ENCODE peak calls at places on chromosomes 3 and 15, in seven cellular contexts. One of them, this sample, is unnamed.

GRCh38 chr3:111210003-111210699 is 138.5 kb downstream of the NECTIN3 start:
- DNase-seq in AG04450: no peak
- DNase-seq in thoracic aorta: no peak
- DNase-seq in psoas muscle: no peak
- DNase-seq in effector memory CD4-positive, alpha-beta T cell: no peak
- DNase-seq in CD8-positive, alpha-beta T cell: no peak
- DNase-seq in body of pancreas: no peak
- DNase-seq in this sample: no peak

GRCh38 chr3:46944191-46944590 is 32.4 kb downstream of the CCDC12 start:
- DNase-seq in AG04450: no peak
- DNase-seq in body of pancreas: peak
- DNase-seq in psoas muscle: no peak
- DNase-seq in CD8-positive, alpha-beta T cell: no peak
- DNase-seq in thoracic aorta: no peak
- DNase-seq in effector memory CD4-positive, alpha-beta T cell: no peak
- DNase-seq in this sample: no peak

GRCh38 chr3:197746801-197747237 is 2.9 kb upstream of the FYTTD1 start:
- DNase-seq in effector memory CD4-positive, alpha-beta T cell: no peak
- DNase-seq in AG04450: no peak
- DNase-seq in CD8-positive, alpha-beta T cell: no peak
- DNase-seq in thoracic aorta: no peak
- DNase-seq in body of pancreas: peak
- DNase-seq in psoas muscle: no peak
- DNase-seq in this sample: no peak

GRCh38 chr15:22980189-22981136 is at the start of gene CYFIP1:
- DNase-seq in body of pancreas: peak
- DNase-seq in psoas muscle: peak
- DNase-seq in effector memory CD4-positive, alpha-beta T cell: no peak
- DNase-seq in CD8-positive, alpha-beta T cell: no peak
- DNase-seq in thoracic aorta: peak
- DNase-seq in AG04450: peak
- DNase-seq in this sample: peak

GRCh38 chr15:28886431-28887343 is 913 bp downstream of the APBA2 start:
- DNase-seq in effector memory CD4-positive, alpha-beta T cell: no peak
- DNase-seq in psoas muscle: no peak
- DNase-seq in CD8-positive, alpha-beta T cell: no peak
- DNase-seq in AG04450: no peak
- DNase-seq in thoracic aorta: no peak
- DNase-seq in body of pancreas: no peak
- DNase-seq in this sample: no peak

GRCh38 chr3:155069729-155070128 is 10.4 kb upstream of the MME start:
- DNase-seq in thoracic aorta: no peak
- DNase-seq in psoas muscle: no peak
- DNase-seq in effector memory CD4-positive, alpha-beta T cell: no peak
- DNase-seq in CD8-positive, alpha-beta T cell: no peak
- DNase-seq in body of pancreas: no peak
- DNase-seq in AG04450: no peak
- DNase-seq in this sample: no peak

GRCh38 chr3:26279091-26279490 is 343.5 kb upstream of the LRRC3B start:
- DNase-seq in CD8-positive, alpha-beta T cell: no peak
- DNase-seq in body of pancreas: no peak
- DNase-seq in thoracic aorta: no peak
- DNase-seq in effector memory CD4-positive, alpha-beta T cell: no peak
- DNase-seq in AG04450: no peak
- DNase-seq in psoas muscle: no peak
- DNase-seq in this sample: no peak

GRCh38 chr3:184099806-184100686 is 3.2 kb downstream of the HTR3E start:
- DNase-seq in body of pancreas: no peak
- DNase-seq in effector memory CD4-positive, alpha-beta T cell: no peak
- DNase-seq in psoas muscle: no peak
- DNase-seq in CD8-positive, alpha-beta T cell: no peak
- DNase-seq in AG04450: no peak
- DNase-seq in thoracic aorta: no peak
- DNase-seq in this sample: no peak

GRCh38 chr15:42404461-42405235 is 45.3 kb downstream of the CAPN3 start:
- DNase-seq in AG04450: no peak
- DNase-seq in CD8-positive, alpha-beta T cell: no peak
- DNase-seq in thoracic aorta: no peak
- DNase-seq in body of pancreas: no peak
- DNase-seq in effector memory CD4-positive, alpha-beta T cell: no peak
- DNase-seq in psoas muscle: peak
- DNase-seq in this sample: no peak

GRCh38 chr15:72472907-72473669 is 1.0 kb upstream of the ARIH1 start:
- DNase-seq in thoracic aorta: no peak
- DNase-seq in psoas muscle: no peak
- DNase-seq in body of pancreas: no peak
- DNase-seq in effector memory CD4-positive, alpha-beta T cell: no peak
- DNase-seq in CD8-positive, alpha-beta T cell: no peak
- DNase-seq in AG04450: no peak
- DNase-seq in this sample: no peak

GRCh38 chr3:122880173-122880572 is 85.3 kb downstream of the SLC49A4 start:
- DNase-seq in body of pancreas: no peak
- DNase-seq in CD8-positive, alpha-beta T cell: no peak
- DNase-seq in thoracic aorta: no peak
- DNase-seq in psoas muscle: no peak
- DNase-seq in effector memory CD4-positive, alpha-beta T cell: no peak
- DNase-seq in AG04450: no peak
- DNase-seq in this sample: no peak

GRCh38 chr15:55915876-55916567 is 77.4 kb downstream of the NEDD4 start:
- DNase-seq in body of pancreas: no peak
- DNase-seq in effector memory CD4-positive, alpha-beta T cell: no peak
- DNase-seq in thoracic aorta: no peak
- DNase-seq in psoas muscle: no peak
- DNase-seq in AG04450: no peak
- DNase-seq in CD8-positive, alpha-beta T cell: no peak
- DNase-seq in this sample: no peak

GRCh38 chr3:149343951-149344350 is 10.5 kb upstream of the TM4SF18 start:
- DNase-seq in effector memory CD4-positive, alpha-beta T cell: no peak
- DNase-seq in AG04450: no peak
- DNase-seq in CD8-positive, alpha-beta T cell: no peak
- DNase-seq in psoas muscle: no peak
- DNase-seq in thoracic aorta: no peak
- DNase-seq in body of pancreas: no peak
- DNase-seq in this sample: no peak

GRCh38 chr3:59480486-59480995 is 430.7 kb upstream of the CFAP20DC start:
- DNase-seq in psoas muscle: no peak
- DNase-seq in thoracic aorta: no peak
- DNase-seq in CD8-positive, alpha-beta T cell: no peak
- DNase-seq in effector memory CD4-positive, alpha-beta T cell: no peak
- DNase-seq in body of pancreas: peak
- DNase-seq in AG04450: peak
- DNase-seq in this sample: no peak

GRCh38 chr15:69439623-69440022 is 13.0 kb upstream of the RPLP1 start:
- DNase-seq in body of pancreas: no peak
- DNase-seq in CD8-positive, alpha-beta T cell: no peak
- DNase-seq in AG04450: no peak
- DNase-seq in thoracic aorta: no peak
- DNase-seq in effector memory CD4-positive, alpha-beta T cell: no peak
- DNase-seq in psoas muscle: no peak
- DNase-seq in this sample: no peak

GRCh38 chr3:194277547-194278091 is 73.5 kb downstream of the CPN2 start:
- DNase-seq in psoas muscle: peak
- DNase-seq in CD8-positive, alpha-beta T cell: no peak
- DNase-seq in body of pancreas: no peak
- DNase-seq in effector memory CD4-positive, alpha-beta T cell: no peak
- DNase-seq in AG04450: no peak
- DNase-seq in thoracic aorta: no peak
- DNase-seq in this sample: peak

GRCh38 chr3:81249540-81250029 is 511.9 kb downstream of the GBE1 start:
- DNase-seq in body of pancreas: no peak
- DNase-seq in effector memory CD4-positive, alpha-beta T cell: no peak
- DNase-seq in thoracic aorta: no peak
- DNase-seq in psoas muscle: no peak
- DNase-seq in CD8-positive, alpha-beta T cell: no peak
- DNase-seq in AG04450: no peak
- DNase-seq in this sample: no peak

GRCh38 chr3:17047904-17048303 is 163.1 kb downstream of the PLCL2 start:
- DNase-seq in thoracic aorta: no peak
- DNase-seq in psoas muscle: no peak
- DNase-seq in body of pancreas: no peak
- DNase-seq in effector memory CD4-positive, alpha-beta T cell: no peak
- DNase-seq in AG04450: no peak
- DNase-seq in CD8-positive, alpha-beta T cell: no peak
- DNase-seq in this sample: no peak

GRCh38 chr3:49629866-49630265 is 44.3 kb upstream of the APEH start:
- DNase-seq in psoas muscle: no peak
- DNase-seq in AG04450: no peak
- DNase-seq in effector memory CD4-positive, alpha-beta T cell: no peak
- DNase-seq in CD8-positive, alpha-beta T cell: no peak
- DNase-seq in body of pancreas: no peak
- DNase-seq in thoracic aorta: no peak
- DNase-seq in this sample: no peak

GRCh38 chr15:77409259-77410156 is 10.4 kb downstream of the PEAK1 start:
- DNase-seq in psoas muscle: no peak
- DNase-seq in CD8-positive, alpha-beta T cell: peak
- DNase-seq in thoracic aorta: no peak
- DNase-seq in body of pancreas: no peak
- DNase-seq in AG04450: no peak
- DNase-seq in effector memory CD4-positive, alpha-beta T cell: no peak
- DNase-seq in this sample: no peak

GRCh38 chr3:180420804-180421203 is 181.2 kb upstream of the TTC14 start:
- DNase-seq in psoas muscle: no peak
- DNase-seq in CD8-positive, alpha-beta T cell: no peak
- DNase-seq in AG04450: no peak
- DNase-seq in thoracic aorta: no peak
- DNase-seq in effector memory CD4-positive, alpha-beta T cell: no peak
- DNase-seq in body of pancreas: no peak
- DNase-seq in this sample: no peak

GRCh38 chr3:133868758-133869429 is 26.8 kb downstream of the RAB6B start:
- DNase-seq in thoracic aorta: no peak
- DNase-seq in body of pancreas: no peak
- DNase-seq in psoas muscle: no peak
- DNase-seq in AG04450: no peak
- DNase-seq in effector memory CD4-positive, alpha-beta T cell: no peak
- DNase-seq in CD8-positive, alpha-beta T cell: no peak
- DNase-seq in this sample: no peak

GRCh38 chr15:70201376-70201775 is 103.7 kb upstream of the TLE3 start:
- DNase-seq in effector memory CD4-positive, alpha-beta T cell: no peak
- DNase-seq in CD8-positive, alpha-beta T cell: no peak
- DNase-seq in body of pancreas: peak
- DNase-seq in psoas muscle: no peak
- DNase-seq in thoracic aorta: no peak
- DNase-seq in AG04450: no peak
- DNase-seq in this sample: no peak

GRCh38 chr15:44719293-44719999 is 8.1 kb downstream of the B2M start:
- DNase-seq in body of pancreas: no peak
- DNase-seq in CD8-positive, alpha-beta T cell: peak
- DNase-seq in psoas muscle: no peak
- DNase-seq in effector memory CD4-positive, alpha-beta T cell: peak
- DNase-seq in AG04450: no peak
- DNase-seq in thoracic aorta: no peak
- DNase-seq in this sample: no peak

GRCh38 chr3:139103484-139103883 is 58.8 kb upstream of the PRR23C start:
- DNase-seq in CD8-positive, alpha-beta T cell: no peak
- DNase-seq in effector memory CD4-positive, alpha-beta T cell: no peak
- DNase-seq in thoracic aorta: no peak
- DNase-seq in body of pancreas: no peak
- DNase-seq in AG04450: no peak
- DNase-seq in psoas muscle: no peak
- DNase-seq in this sample: no peak

GRCh38 chr3:36399933-36400332 is 19.6 kb downstream of the STAC start:
- DNase-seq in effector memory CD4-positive, alpha-beta T cell: no peak
- DNase-seq in CD8-positive, alpha-beta T cell: no peak
- DNase-seq in AG04450: no peak
- DNase-seq in thoracic aorta: no peak
- DNase-seq in body of pancreas: no peak
- DNase-seq in psoas muscle: no peak
- DNase-seq in this sample: no peak

GRCh38 chr15:88637436-88637835 is 1.4 kb upstream of the ISG20 start:
- DNase-seq in AG04450: no peak
- DNase-seq in psoas muscle: no peak
- DNase-seq in CD8-positive, alpha-beta T cell: no peak
- DNase-seq in effector memory CD4-positive, alpha-beta T cell: no peak
- DNase-seq in thoracic aorta: no peak
- DNase-seq in body of pancreas: no peak
- DNase-seq in this sample: no peak

GRCh38 chr15:88636654-88637053 is 2.2 kb upstream of the ISG20 start:
- DNase-seq in AG04450: no peak
- DNase-seq in psoas muscle: no peak
- DNase-seq in thoracic aorta: no peak
- DNase-seq in CD8-positive, alpha-beta T cell: no peak
- DNase-seq in body of pancreas: no peak
- DNase-seq in effector memory CD4-positive, alpha-beta T cell: no peak
- DNase-seq in this sample: no peak

GRCh38 chr15:88636039-88636438 is 2.8 kb upstream of the ISG20 start:
- DNase-seq in effector memory CD4-positive, alpha-beta T cell: peak
- DNase-seq in thoracic aorta: no peak
- DNase-seq in body of pancreas: peak
- DNase-seq in psoas muscle: no peak
- DNase-seq in CD8-positive, alpha-beta T cell: peak
- DNase-seq in AG04450: no peak
- DNase-seq in this sample: no peak

GRCh38 chr15:88634449-88634848 is 4.4 kb upstream of the ISG20 start:
- DNase-seq in body of pancreas: no peak
- DNase-seq in CD8-positive, alpha-beta T cell: no peak
- DNase-seq in thoracic aorta: no peak
- DNase-seq in effector memory CD4-positive, alpha-beta T cell: no peak
- DNase-seq in psoas muscle: no peak
- DNase-seq in AG04450: no peak
- DNase-seq in this sample: no peak

GRCh38 chr15:88635343-88635742 is 3.5 kb upstream of the ISG20 start:
- DNase-seq in body of pancreas: no peak
- DNase-seq in psoas muscle: no peak
- DNase-seq in thoracic aorta: no peak
- DNase-seq in CD8-positive, alpha-beta T cell: peak
- DNase-seq in effector memory CD4-positive, alpha-beta T cell: no peak
- DNase-seq in AG04450: no peak
- DNase-seq in this sample: no peak
- H3K27ac ChIP-seq in body of pancreas: no peak
- H3K27ac ChIP-seq in psoas muscle: no peak
- H3K27ac ChIP-seq in thoracic aorta: no peak
- H3K27ac ChIP-seq in CD8-positive, alpha-beta T cell: peak
- H3K27ac ChIP-seq in effector memory CD4-positive, alpha-beta T cell: peak
- H3K27ac ChIP-seq in AG04450: no peak
- H3K27ac ChIP-seq in this sample: no peak

GRCh38 chr15:40894689-40895308 is 549 bp downstream of the VPS18 start:
- DNase-seq in CD8-positive, alpha-beta T cell: peak
- DNase-seq in psoas muscle: peak
- DNase-seq in body of pancreas: peak
- DNase-seq in AG04450: peak
- DNase-seq in effector memory CD4-positive, alpha-beta T cell: peak
- DNase-seq in thoracic aorta: no peak
- DNase-seq in this sample: peak
- H3K27ac ChIP-seq in CD8-positive, alpha-beta T cell: peak
- H3K27ac ChIP-seq in psoas muscle: peak
- H3K27ac ChIP-seq in body of pancreas: peak
- H3K27ac ChIP-seq in AG04450: peak
- H3K27ac ChIP-seq in effector memory CD4-positive, alpha-beta T cell: peak
- H3K27ac ChIP-seq in thoracic aorta: peak
- H3K27ac ChIP-seq in this sample: peak

GRCh38 chr15:40080847-40081246 is 27.8 kb downstream of the BMF start:
- DNase-seq in AG04450: no peak
- DNase-seq in body of pancreas: no peak
- DNase-seq in psoas muscle: no peak
- DNase-seq in effector memory CD4-positive, alpha-beta T cell: no peak
- DNase-seq in CD8-positive, alpha-beta T cell: no peak
- DNase-seq in thoracic aorta: no peak
- DNase-seq in this sample: no peak
- H3K27ac ChIP-seq in AG04450: peak
- H3K27ac ChIP-seq in body of pancreas: no peak
- H3K27ac ChIP-seq in psoas muscle: peak
- H3K27ac ChIP-seq in effector memory CD4-positive, alpha-beta T cell: no peak
- H3K27ac ChIP-seq in CD8-positive, alpha-beta T cell: no peak
- H3K27ac ChIP-seq in thoracic aorta: peak
- H3K27ac ChIP-seq in this sample: peak

GRCh38 chr15:48796930-48797329 is 13.9 kb downstream of the CEP152 start:
- DNase-seq in CD8-positive, alpha-beta T cell: no peak
- DNase-seq in body of pancreas: no peak
- DNase-seq in psoas muscle: no peak
- DNase-seq in AG04450: peak
- DNase-seq in effector memory CD4-positive, alpha-beta T cell: no peak
- DNase-seq in thoracic aorta: no peak
- DNase-seq in this sample: no peak
- H3K27ac ChIP-seq in CD8-positive, alpha-beta T cell: no peak
- H3K27ac ChIP-seq in body of pancreas: no peak
- H3K27ac ChIP-seq in psoas muscle: no peak
- H3K27ac ChIP-seq in AG04450: no peak
- H3K27ac ChIP-seq in effector memory CD4-positive, alpha-beta T cell: no peak
- H3K27ac ChIP-seq in thoracic aorta: no peak
- H3K27ac ChIP-seq in this sample: no peak